ENCODE peak calls at places on chromosome 4, in seven cellular contexts. One of them, this sample, is unnamed.

GRCh38 chr4:107044170-107044569 is 8.1 kb upstream of the DKK2 start:
- DNase-seq in RPMI7951: no peak
- DNase-seq in glutamatergic neuron: no peak
- DNase-seq in stimulated activated CD8-positive, alpha-beta memory T cell treated with anti-CD3 and anti-CD28 coated beads, Interleukin-2, amount 100 ng/mL, for 48 hours: no peak
- DNase-seq in astrocyte of the spinal cord: no peak
- DNase-seq in activated CD4-positive, alpha-beta T cell treated with anti-CD3 and anti-CD28 coated beads for 24 hours: no peak
- DNase-seq in NCI-H1105: no peak
- DNase-seq in this sample: peak

GRCh38 chr4:47427936-47428335 is 35.6 kb downstream of the COMMD8 start:
- DNase-seq in astrocyte of the spinal cord: no peak
- DNase-seq in stimulated activated CD8-positive, alpha-beta memory T cell treated with anti-CD3 and anti-CD28 coated beads, Interleukin-2, amount 100 ng/mL, for 48 hours: no peak
- DNase-seq in activated CD4-positive, alpha-beta T cell treated with anti-CD3 and anti-CD28 coated beads for 24 hours: no peak
- DNase-seq in glutamatergic neuron: no peak
- DNase-seq in RPMI7951: peak
- DNase-seq in NCI-H1105: no peak
- DNase-seq in this sample: no peak

GRCh38 chr4:81921757-81922159 is 450.1 kb upstream of the RASGEF1B start:
- DNase-seq in RPMI7951: no peak
- DNase-seq in activated CD4-positive, alpha-beta T cell treated with anti-CD3 and anti-CD28 coated beads for 24 hours: no peak
- DNase-seq in stimulated activated CD8-positive, alpha-beta memory T cell treated with anti-CD3 and anti-CD28 coated beads, Interleukin-2, amount 100 ng/mL, for 48 hours: no peak
- DNase-seq in astrocyte of the spinal cord: no peak
- DNase-seq in glutamatergic neuron: no peak
- DNase-seq in NCI-H1105: no peak
- DNase-seq in this sample: no peak

GRCh38 chr4:168707205-168707604 is 210.4 kb downstream of the PALLD start:
- DNase-seq in stimulated activated CD8-positive, alpha-beta memory T cell treated with anti-CD3 and anti-CD28 coated beads, Interleukin-2, amount 100 ng/mL, for 48 hours: no peak
- DNase-seq in activated CD4-positive, alpha-beta T cell treated with anti-CD3 and anti-CD28 coated beads for 24 hours: no peak
- DNase-seq in astrocyte of the spinal cord: peak
- DNase-seq in NCI-H1105: no peak
- DNase-seq in RPMI7951: peak
- DNase-seq in glutamatergic neuron: no peak
- DNase-seq in this sample: no peak

GRCh38 chr4:158821228-158822009 is 52.6 kb downstream of the FNIP2 start:
- DNase-seq in NCI-H1105: no peak
- DNase-seq in activated CD4-positive, alpha-beta T cell treated with anti-CD3 and anti-CD28 coated beads for 24 hours: no peak
- DNase-seq in astrocyte of the spinal cord: peak
- DNase-seq in stimulated activated CD8-positive, alpha-beta memory T cell treated with anti-CD3 and anti-CD28 coated beads, Interleukin-2, amount 100 ng/mL, for 48 hours: no peak
- DNase-seq in RPMI7951: peak
- DNase-seq in glutamatergic neuron: no peak
- DNase-seq in this sample: no peak

GRCh38 chr4:2395038-2395437 is 23.4 kb downstream of the ZFYVE28 start:
- DNase-seq in glutamatergic neuron: no peak
- DNase-seq in activated CD4-positive, alpha-beta T cell treated with anti-CD3 and anti-CD28 coated beads for 24 hours: no peak
- DNase-seq in astrocyte of the spinal cord: peak
- DNase-seq in RPMI7951: no peak
- DNase-seq in NCI-H1105: no peak
- DNase-seq in stimulated activated CD8-positive, alpha-beta memory T cell treated with anti-CD3 and anti-CD28 coated beads, Interleukin-2, amount 100 ng/mL, for 48 hours: no peak
- DNase-seq in this sample: no peak

GRCh38 chr4:2930135-2930805 is 32.9 kb downstream of the NOP14 start:
- DNase-seq in activated CD4-positive, alpha-beta T cell treated with anti-CD3 and anti-CD28 coated beads for 24 hours: no peak
- DNase-seq in glutamatergic neuron: no peak
- DNase-seq in astrocyte of the spinal cord: no peak
- DNase-seq in RPMI7951: no peak
- DNase-seq in NCI-H1105: no peak
- DNase-seq in stimulated activated CD8-positive, alpha-beta memory T cell treated with anti-CD3 and anti-CD28 coated beads, Interleukin-2, amount 100 ng/mL, for 48 hours: no peak
- DNase-seq in this sample: no peak

GRCh38 chr4:153274967-153275366 is 69.5 kb upstream of the MND1 start:
- DNase-seq in RPMI7951: no peak
- DNase-seq in glutamatergic neuron: no peak
- DNase-seq in NCI-H1105: no peak
- DNase-seq in stimulated activated CD8-positive, alpha-beta memory T cell treated with anti-CD3 and anti-CD28 coated beads, Interleukin-2, amount 100 ng/mL, for 48 hours: no peak
- DNase-seq in activated CD4-positive, alpha-beta T cell treated with anti-CD3 and anti-CD28 coated beads for 24 hours: no peak
- DNase-seq in astrocyte of the spinal cord: no peak
- DNase-seq in this sample: no peak

GRCh38 chr4:146349306-146349705 is 135.0 kb downstream of the REELD1 start:
- DNase-seq in glutamatergic neuron: no peak
- DNase-seq in stimulated activated CD8-positive, alpha-beta memory T cell treated with anti-CD3 and anti-CD28 coated beads, Interleukin-2, amount 100 ng/mL, for 48 hours: no peak
- DNase-seq in RPMI7951: no peak
- DNase-seq in activated CD4-positive, alpha-beta T cell treated with anti-CD3 and anti-CD28 coated beads for 24 hours: no peak
- DNase-seq in NCI-H1105: no peak
- DNase-seq in astrocyte of the spinal cord: no peak
- DNase-seq in this sample: no peak

GRCh38 chr4:106766519-106766918 is 269.6 kb downstream of the DKK2 start:
- DNase-seq in activated CD4-positive, alpha-beta T cell treated with anti-CD3 and anti-CD28 coated beads for 24 hours: no peak
- DNase-seq in NCI-H1105: no peak
- DNase-seq in stimulated activated CD8-positive, alpha-beta memory T cell treated with anti-CD3 and anti-CD28 coated beads, Interleukin-2, amount 100 ng/mL, for 48 hours: no peak
- DNase-seq in astrocyte of the spinal cord: peak
- DNase-seq in glutamatergic neuron: no peak
- DNase-seq in RPMI7951: no peak
- DNase-seq in this sample: no peak

GRCh38 chr4:165569031-165569430 is 190.2 kb downstream of the CPE start:
- DNase-seq in glutamatergic neuron: no peak
- DNase-seq in RPMI7951: no peak
- DNase-seq in astrocyte of the spinal cord: no peak
- DNase-seq in NCI-H1105: no peak
- DNase-seq in stimulated activated CD8-positive, alpha-beta memory T cell treated with anti-CD3 and anti-CD28 coated beads, Interleukin-2, amount 100 ng/mL, for 48 hours: no peak
- DNase-seq in activated CD4-positive, alpha-beta T cell treated with anti-CD3 and anti-CD28 coated beads for 24 hours: no peak
- DNase-seq in this sample: no peak

GRCh38 chr4:168634276-168634802 is 137.5 kb downstream of the PALLD start:
- DNase-seq in NCI-H1105: no peak
- DNase-seq in stimulated activated CD8-positive, alpha-beta memory T cell treated with anti-CD3 and anti-CD28 coated beads, Interleukin-2, amount 100 ng/mL, for 48 hours: no peak
- DNase-seq in glutamatergic neuron: no peak
- DNase-seq in astrocyte of the spinal cord: peak
- DNase-seq in RPMI7951: peak
- DNase-seq in activated CD4-positive, alpha-beta T cell treated with anti-CD3 and anti-CD28 coated beads for 24 hours: no peak
- DNase-seq in this sample: no peak

GRCh38 chr4:145003675-145004074 is 94.3 kb downstream of the ANAPC10 start:
- DNase-seq in glutamatergic neuron: no peak
- DNase-seq in activated CD4-positive, alpha-beta T cell treated with anti-CD3 and anti-CD28 coated beads for 24 hours: no peak
- DNase-seq in astrocyte of the spinal cord: no peak
- DNase-seq in RPMI7951: no peak
- DNase-seq in stimulated activated CD8-positive, alpha-beta memory T cell treated with anti-CD3 and anti-CD28 coated beads, Interleukin-2, amount 100 ng/mL, for 48 hours: no peak
- DNase-seq in NCI-H1105: no peak
- DNase-seq in this sample: no peak

GRCh38 chr4:88244821-88245579 is 39.4 kb downstream of the PPM1K start:
- DNase-seq in astrocyte of the spinal cord: no peak
- DNase-seq in glutamatergic neuron: no peak
- DNase-seq in RPMI7951: no peak
- DNase-seq in stimulated activated CD8-positive, alpha-beta memory T cell treated with anti-CD3 and anti-CD28 coated beads, Interleukin-2, amount 100 ng/mL, for 48 hours: peak
- DNase-seq in activated CD4-positive, alpha-beta T cell treated with anti-CD3 and anti-CD28 coated beads for 24 hours: no peak
- DNase-seq in NCI-H1105: no peak
- DNase-seq in this sample: no peak

GRCh38 chr4:41538887-41539498 is 1.0 kb downstream of the LIMCH1 start:
- DNase-seq in stimulated activated CD8-positive, alpha-beta memory T cell treated with anti-CD3 and anti-CD28 coated beads, Interleukin-2, amount 100 ng/mL, for 48 hours: no peak
- DNase-seq in NCI-H1105: no peak
- DNase-seq in activated CD4-positive, alpha-beta T cell treated with anti-CD3 and anti-CD28 coated beads for 24 hours: no peak
- DNase-seq in glutamatergic neuron: no peak
- DNase-seq in astrocyte of the spinal cord: no peak
- DNase-seq in RPMI7951: peak
- DNase-seq in this sample: no peak

GRCh38 chr4:114727426-114727825 is 128.8 kb downstream of the UGT8 start:
- DNase-seq in glutamatergic neuron: no peak
- DNase-seq in NCI-H1105: no peak
- DNase-seq in activated CD4-positive, alpha-beta T cell treated with anti-CD3 and anti-CD28 coated beads for 24 hours: no peak
- DNase-seq in RPMI7951: no peak
- DNase-seq in stimulated activated CD8-positive, alpha-beta memory T cell treated with anti-CD3 and anti-CD28 coated beads, Interleukin-2, amount 100 ng/mL, for 48 hours: no peak
- DNase-seq in astrocyte of the spinal cord: peak
- DNase-seq in this sample: no peak